ENCODE peak calls at places on chromosome 3, in six cellular contexts. P is fibroblast of lung; X is CD8-positive, alpha-beta T cell; R is midbrain; W is GM13976; U is amniotic epithelial cell. G is an unnamed sample.

GRCh38 chr3:123627673-123628670 is 43.1 kb upstream of the HACD2 start:
- DNase-seq in P (no peak), X (no peak), R (no peak), W (no peak), U (no peak), G (no peak)

GRCh38 chr3:38610436-38610835 is 39.1 kb downstream of the SCN5A start:
- DNase-seq in P (no peak), X (no peak), R (no peak), W (no peak), U (no peak), G (no peak)

GRCh38 chr3:13141183-13141582 is 68.0 kb upstream of the IQSEC1 start:
- DNase-seq in P (no peak), X (no peak), R (no peak), W (no peak), U (no peak), G (no peak)

GRCh38 chr3:127711021-127711420 is 38.3 kb downstream of the ABTB1 start:
- DNase-seq in P (no peak), X (no peak), R (no peak), W (no peak), U (no peak), G (no peak)

GRCh38 chr3:109115451-109115850 is 2.5 kb downstream of the MORC1 start:
- DNase-seq in P (peak; percentile 64), X (no peak), R (no peak), W (no peak), U (no peak), G (no peak)

GRCh38 chr3:146256851-146257486 is 6.1 kb upstream of the PLSCR4 start:
- DNase-seq in P (peak; percentile 79), X (no peak), R (no peak), W (no peak), U (peak; percentile 68), G (no peak)

GRCh38 chr3:87793322-87793877 is 265.4 kb downstream of the CGGBP1 start:
- DNase-seq in P (no peak), X (no peak), R (no peak), W (no peak), U (no peak), G (no peak)

GRCh38 chr3:42149537-42150426 is 58.6 kb downstream of the TRAK1 start:
- DNase-seq in P (no peak), X (no peak), R (no peak), W (no peak), U (no peak), G (peak; percentile 27)

GRCh38 chr3:52086939-52087675 is 30.7 kb upstream of the DUSP7 start:
- DNase-seq in P (no peak), X (no peak), R (no peak), W (peak; percentile 58), U (no peak), G (no peak)

GRCh38 chr3:184565421-184566211 is 4.0 kb downstream of the EPHB3 start:
- DNase-seq in P (peak; percentile 84), X (no peak), R (no peak), W (no peak), U (peak; percentile 79), G (no peak)

GRCh38 chr3:78978037-78978436 is 789.8 kb downstream of the ROBO1 start:
- DNase-seq in P (peak; percentile 57), X (no peak), R (peak; percentile 13), W (no peak), U (no peak), G (no peak)

G was measured in globus pallidus.